ENCODE peak calls at places on chromosomes 7 and 10, in four cellular contexts. One of them, this sample, is unnamed.

GRCh38 chr7:145850636-145851035 is 266.0 kb upstream of the CNTNAP2 start:
- DNase-seq in fibroblast of pulmonary artery: no peak
- DNase-seq in neural progenitor cell: peak
- DNase-seq in GM13977: no peak
- DNase-seq in this sample: no peak

GRCh38 chr10:78424721-78425120 is 391.1 kb downstream of the RPS24 start:
- DNase-seq in fibroblast of pulmonary artery: peak
- DNase-seq in neural progenitor cell: peak
- DNase-seq in GM13977: no peak
- DNase-seq in this sample: peak

GRCh38 chr10:50439187-50439586 is 184.6 kb downstream of the SGMS1 start:
- DNase-seq in fibroblast of pulmonary artery: no peak
- DNase-seq in neural progenitor cell: no peak
- DNase-seq in GM13977: no peak
- DNase-seq in this sample: no peak

GRCh38 chr10:13158401-13158800 is 3.0 kb upstream of the MCM10 start:
- DNase-seq in fibroblast of pulmonary artery: no peak
- DNase-seq in neural progenitor cell: peak
- DNase-seq in GM13977: no peak
- DNase-seq in this sample: no peak

GRCh38 chr7:116583653-116584052 is 58.8 kb downstream of the CAV1 start:
- DNase-seq in fibroblast of pulmonary artery: no peak
- DNase-seq in neural progenitor cell: no peak
- DNase-seq in GM13977: peak
- DNase-seq in this sample: peak

GRCh38 chr10:71290806-71291205 is 28.3 kb upstream of the SLC29A3 start:
- DNase-seq in fibroblast of pulmonary artery: no peak
- DNase-seq in neural progenitor cell: no peak
- DNase-seq in GM13977: no peak
- DNase-seq in this sample: no peak

GRCh38 chr10:111037868-111038267 is 39.0 kb upstream of the ADRA2A start:
- DNase-seq in fibroblast of pulmonary artery: peak
- DNase-seq in neural progenitor cell: no peak
- DNase-seq in GM13977: no peak
- DNase-seq in this sample: no peak

GRCh38 chr10:130810856-130811255 is 500.7 kb downstream of the TCERG1L start:
- DNase-seq in fibroblast of pulmonary artery: no peak
- DNase-seq in neural progenitor cell: no peak
- DNase-seq in GM13977: no peak
- DNase-seq in this sample: no peak

GRCh38 chr7:8147760-8148463 is 114.1 kb downstream of the ICA1 start:
- DNase-seq in fibroblast of pulmonary artery: no peak
- DNase-seq in neural progenitor cell: no peak
- DNase-seq in GM13977: no peak
- DNase-seq in this sample: no peak

GRCh38 chr10:13268310-13268709 is 31.6 kb downstream of the PHYH start:
- DNase-seq in fibroblast of pulmonary artery: no peak
- DNase-seq in neural progenitor cell: no peak
- DNase-seq in GM13977: no peak
- DNase-seq in this sample: no peak

GRCh38 chr7:108454317-108454673 is 1.9 kb downstream of the NRCAM start:
- DNase-seq in fibroblast of pulmonary artery: no peak
- DNase-seq in neural progenitor cell: no peak
- DNase-seq in GM13977: no peak
- DNase-seq in this sample: no peak

GRCh38 chr7:235576-236395 is 43.4 kb downstream of the FAM20C start:
- DNase-seq in fibroblast of pulmonary artery: no peak
- DNase-seq in neural progenitor cell: no peak
- DNase-seq in GM13977: no peak
- DNase-seq in this sample: no peak

GRCh38 chr7:11212080-11212711 is 238.5 kb downstream of the PHF14 start:
- DNase-seq in fibroblast of pulmonary artery: peak
- DNase-seq in neural progenitor cell: peak
- DNase-seq in GM13977: peak
- DNase-seq in this sample: peak

GRCh38 chr7:85510287-85510686 is 323.4 kb upstream of the SEMA3D start:
- DNase-seq in fibroblast of pulmonary artery: no peak
- DNase-seq in neural progenitor cell: no peak
- DNase-seq in GM13977: no peak
- DNase-seq in this sample: no peak

GRCh38 chr7:4724648-4725013 is 42.5 kb downstream of the FOXK1 start:
- DNase-seq in fibroblast of pulmonary artery: peak
- DNase-seq in neural progenitor cell: no peak
- DNase-seq in GM13977: no peak
- DNase-seq in this sample: peak

GRCh38 chr7:30162622-30163124 is 27.9 kb downstream of the MTURN start:
- DNase-seq in fibroblast of pulmonary artery: peak
- DNase-seq in neural progenitor cell: peak
- DNase-seq in GM13977: no peak
- DNase-seq in this sample: peak

GRCh38 chr7:101470668-101471067 is 108.0 kb downstream of the COL26A1 start:
- DNase-seq in fibroblast of pulmonary artery: no peak
- DNase-seq in neural progenitor cell: no peak
- DNase-seq in GM13977: no peak
- DNase-seq in this sample: no peak

GRCh38 chr10:75048669-75049098 is 62.8 kb upstream of the SAMD8 start:
- DNase-seq in fibroblast of pulmonary artery: peak
- DNase-seq in neural progenitor cell: no peak
- DNase-seq in GM13977: no peak
- DNase-seq in this sample: no peak

GRCh38 chr10:43292745-43293676 is 26.1 kb upstream of the RASGEF1A start:
- DNase-seq in fibroblast of pulmonary artery: peak
- DNase-seq in neural progenitor cell: peak
- DNase-seq in GM13977: peak
- DNase-seq in this sample: peak

GRCh38 chr10:104441601-104442000 is 88.0 kb downstream of the CFAP58 start:
- DNase-seq in fibroblast of pulmonary artery: peak
- DNase-seq in neural progenitor cell: no peak
- DNase-seq in GM13977: no peak
- DNase-seq in this sample: no peak

GRCh38 chr10:110471566-110472139 is 26.1 kb upstream of the DUSP5 start:
- DNase-seq in fibroblast of pulmonary artery: peak
- DNase-seq in neural progenitor cell: no peak
- DNase-seq in GM13977: no peak
- DNase-seq in this sample: no peak

GRCh38 chr10:103470755-103471653 is 8.0 kb downstream of the CALHM3 start:
- DNase-seq in fibroblast of pulmonary artery: peak
- DNase-seq in neural progenitor cell: no peak
- DNase-seq in GM13977: peak
- DNase-seq in this sample: peak

GRCh38 chr10:15896654-15897053 is 36.3 kb upstream of the MINDY3 start:
- DNase-seq in fibroblast of pulmonary artery: no peak
- DNase-seq in neural progenitor cell: no peak
- DNase-seq in GM13977: no peak
- DNase-seq in this sample: no peak

GRCh38 chr10:15901889-15902288 is 41.6 kb upstream of the MINDY3 start:
- DNase-seq in fibroblast of pulmonary artery: no peak
- DNase-seq in neural progenitor cell: peak
- DNase-seq in GM13977: no peak
- DNase-seq in this sample: no peak

GRCh38 chr10:15897282-15897681 is 37.0 kb upstream of the MINDY3 start:
- DNase-seq in fibroblast of pulmonary artery: peak
- DNase-seq in neural progenitor cell: no peak
- DNase-seq in GM13977: no peak
- DNase-seq in this sample: no peak

DNA sequence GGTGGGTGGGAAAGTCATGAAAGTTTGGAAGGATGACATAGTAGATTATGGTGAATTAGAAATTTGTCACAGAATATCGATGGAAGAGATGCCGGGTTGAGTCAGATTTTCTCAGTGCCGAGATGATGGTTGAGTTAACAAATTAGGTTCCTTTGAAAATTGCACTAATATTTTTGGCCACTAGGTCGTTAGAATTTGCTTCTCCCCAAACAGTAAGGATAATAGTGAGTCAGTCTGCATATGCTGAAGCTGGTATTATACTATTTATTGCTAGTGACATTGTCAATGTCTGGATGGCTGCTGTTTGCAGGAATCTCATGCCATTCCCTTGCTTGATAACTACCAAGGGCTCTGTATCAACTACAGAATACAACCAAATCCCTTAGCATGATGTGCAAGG is 37.7 kb upstream of the MINDY3 start:
- DNase-seq in fibroblast of pulmonary artery: peak
- DNase-seq in neural progenitor cell: no peak
- DNase-seq in GM13977: no peak
- DNase-seq in this sample: peak
- TF ChIP-seq CTCF in fibroblast of pulmonary artery: peak
- TF ChIP-seq CTCF in neural progenitor cell: peak
- TF ChIP-seq CTCF in GM13977: peak
- TF ChIP-seq CTCF in this sample: peak

DNA sequence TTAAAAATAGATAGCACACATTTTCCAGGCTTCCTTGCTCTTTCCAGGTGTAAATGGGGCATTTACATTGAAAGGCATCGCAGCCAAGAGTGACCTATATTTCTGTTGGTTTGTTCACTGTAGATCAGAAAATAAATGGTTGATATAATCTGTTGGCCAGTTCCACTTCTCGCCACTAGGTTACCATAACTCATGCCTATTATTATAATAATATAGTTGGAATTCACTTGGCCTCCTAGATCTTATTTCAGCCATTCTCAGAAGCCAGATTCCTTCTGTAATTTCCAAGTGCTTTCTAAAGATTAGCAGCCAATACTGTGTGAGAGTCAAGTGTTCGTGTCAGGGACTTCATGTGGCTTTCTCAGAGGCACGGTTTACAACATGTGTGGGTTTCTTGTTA is 179.5 kb downstream of the DNAH11 start:
- DNase-seq in fibroblast of pulmonary artery: no peak
- DNase-seq in neural progenitor cell: no peak
- DNase-seq in GM13977: no peak
- DNase-seq in this sample: no peak
- TF ChIP-seq CTCF in fibroblast of pulmonary artery: peak
- TF ChIP-seq CTCF in neural progenitor cell: peak
- TF ChIP-seq CTCF in GM13977: no peak
- TF ChIP-seq CTCF in this sample: peak

GRCh38 chr7:1442355-1443124 is 16.7 kb downstream of the MICALL2 start:
- DNase-seq in fibroblast of pulmonary artery: no peak
- DNase-seq in neural progenitor cell: no peak
- DNase-seq in GM13977: no peak
- DNase-seq in this sample: no peak
- TF ChIP-seq CTCF in fibroblast of pulmonary artery: no peak
- TF ChIP-seq CTCF in neural progenitor cell: no peak
- TF ChIP-seq CTCF in GM13977: no peak
- TF ChIP-seq CTCF in this sample: no peak

DNA sequence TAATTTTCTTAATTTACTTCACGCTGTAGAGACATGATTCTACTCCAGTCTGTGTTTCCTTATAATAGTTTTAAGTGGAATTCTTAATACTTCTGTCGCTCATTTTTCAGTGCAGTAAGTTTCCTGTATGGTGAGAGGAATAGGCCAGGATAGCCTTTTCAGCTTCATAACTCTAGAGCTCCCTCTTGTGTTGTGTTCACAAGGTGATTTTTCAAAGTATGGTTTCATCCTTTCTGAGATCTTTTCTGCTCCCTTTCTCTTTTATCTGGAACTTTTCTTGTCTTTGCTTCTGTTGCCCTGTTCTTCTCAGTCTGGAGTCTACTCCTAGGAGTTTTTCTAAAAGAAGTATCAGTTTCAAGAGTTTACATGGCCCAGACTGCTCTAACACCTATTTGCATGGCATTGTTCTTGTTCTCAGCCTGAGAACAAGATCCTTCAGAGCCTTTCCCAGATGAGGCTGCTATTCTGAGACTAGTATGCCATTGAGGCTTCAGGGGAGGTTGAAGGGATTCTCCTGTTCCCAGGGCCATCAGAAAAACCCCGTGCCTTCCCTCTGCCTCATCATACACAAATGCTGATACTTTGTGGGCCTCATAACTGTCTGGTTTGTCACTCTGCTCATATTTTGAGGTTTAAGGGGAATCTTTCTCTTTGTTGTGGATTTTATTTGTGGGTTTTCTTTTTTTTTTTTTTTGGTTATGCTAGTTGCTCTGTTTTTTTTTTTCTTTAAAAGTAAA is 21.8 kb downstream of the NET1 start:
- DNase-seq in fibroblast of pulmonary artery: peak
- DNase-seq in neural progenitor cell: peak
- DNase-seq in GM13977: no peak
- DNase-seq in this sample: peak
- TF ChIP-seq CTCF in fibroblast of pulmonary artery: peak
- TF ChIP-seq CTCF in neural progenitor cell: peak
- TF ChIP-seq CTCF in GM13977: peak
- TF ChIP-seq CTCF in this sample: peak

DNA sequence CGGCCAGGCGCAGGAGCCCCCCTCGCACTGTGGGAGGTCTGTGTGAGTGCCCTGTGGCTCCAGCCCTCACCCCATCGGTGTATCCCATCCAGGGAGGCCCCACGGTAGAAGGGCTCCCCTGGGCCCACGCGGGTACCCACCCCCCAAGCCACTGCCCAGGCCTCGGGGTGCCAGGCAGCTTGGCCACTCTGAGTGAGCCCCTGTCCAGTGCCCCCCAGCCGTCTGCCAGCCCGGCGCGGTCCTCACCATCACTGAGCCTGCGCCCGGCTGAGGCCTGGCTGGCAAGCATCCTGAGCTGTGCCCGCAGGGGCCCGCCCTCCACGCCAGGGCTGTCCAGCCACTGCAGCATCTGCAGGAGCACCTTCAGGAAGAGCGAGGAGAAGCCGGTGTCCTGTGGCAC is 19.2 kb upstream of the MICALL2 start:
- DNase-seq in fibroblast of pulmonary artery: no peak
- DNase-seq in neural progenitor cell: no peak
- DNase-seq in GM13977: no peak
- DNase-seq in this sample: no peak
- TF ChIP-seq CTCF in fibroblast of pulmonary artery: no peak
- TF ChIP-seq CTCF in neural progenitor cell: no peak
- TF ChIP-seq CTCF in GM13977: no peak
- TF ChIP-seq CTCF in this sample: no peak